ENCODE peak calls at places on chromosomes 11 and 22, in seven cellular contexts. C is IMR-90, W is mesendoderm, M is mesenchymal stem cell, Z is H9, B is trophoblast cell, L is H1. P is an unnamed sample.

GRCh38 chr11:1693327-1694063 is 3.5 kb upstream of the KRTAP5-6 start:
- DNase-seq in C (peak; percentile 55), W (peak; percentile 78), M (peak; percentile 65), Z (peak; percentile 86), B (peak; percentile 57), L (peak; percentile 56), P (peak; percentile 79)

GRCh38 chr22:46056169-46057041 is 79.4 kb upstream of the WNT7B start:
- DNase-seq in C (no peak), W (no peak), M (no peak), Z (no peak), B (no peak), L (no peak), P (no peak)

GRCh38 chr11:117010808-117011540 is 87.3 kb downstream of the SIK3 start:
- DNase-seq in C (peak; percentile 92), W (no peak), M (peak; percentile 87), Z (no peak), B (no peak), L (no peak), P (no peak)

GRCh38 chr11:46367916-46368267 is 13.6 kb upstream of the MDK start:
- DNase-seq in C (no peak), W (no peak), M (no peak), Z (no peak), B (no peak), L (no peak), P (no peak)

GRCh38 chr11:80197155-80197554 is 756.3 kb upstream of the TENM4 start:
- DNase-seq in C (no peak), W (no peak), M (no peak), Z (no peak), B (no peak), L (no peak), P (no peak)

GRCh38 chr11:72834905-72835304 is 20.7 kb downstream of the ATG16L2 start:
- DNase-seq in C (no peak), W (no peak), M (no peak), Z (no peak), B (no peak), L (no peak), P (no peak)

GRCh38 chr11:29125621-29126020 is 891.2 kb downstream of the KCNA4 start:
- DNase-seq in C (no peak), W (no peak), M (no peak), Z (no peak), B (no peak), L (no peak), P (no peak)

GRCh38 chr11:112805658-112806057 is 155.6 kb upstream of the NCAM1 start:
- DNase-seq in C (no peak), W (no peak), M (no peak), Z (no peak), B (no peak), L (no peak), P (no peak)

GRCh38 chr11:117868815-117869642 is 7.4 kb downstream of the FXYD6 start:
- DNase-seq in C (no peak), W (no peak), M (no peak), Z (no peak), B (no peak), L (no peak), P (no peak)

GRCh38 chr22:42365337-42365865 is 66.8 kb downstream of the NFAM1 start:
- DNase-seq in C (no peak), W (peak; percentile 88), M (no peak), Z (peak; percentile 66), B (peak; percentile 73), L (no peak), P (no peak)

GRCh38 chr11:60194511-60194910 is 11.6 kb upstream of the MS4A6A start:
- DNase-seq in C (no peak), W (peak; percentile 43), M (no peak), Z (no peak), B (no peak), L (no peak), P (no peak)

GRCh38 chr11:420911-421321 is 6.1 kb upstream of the SIGIRR start:
- DNase-seq in C (no peak), W (no peak), M (no peak), Z (no peak), B (no peak), L (no peak), P (no peak)

GRCh38 chr11:122159173-122159701 is 43.2 kb upstream of the BLID start:
- DNase-seq in C (peak; percentile 65), W (peak; percentile 17), M (peak; percentile 66), Z (no peak), B (no peak), L (no peak), P (no peak)

GRCh38 chr22:48926663-48927062 is 901.0 kb downstream of the BRD1 start:
- DNase-seq in C (no peak), W (no peak), M (no peak), Z (no peak), B (no peak), L (no peak), P (no peak)

GRCh38 chr11:77259681-77260080 is 41.8 kb downstream of the GDPD4 start:
- DNase-seq in C (peak; percentile 68), W (no peak), M (no peak), Z (no peak), B (no peak), L (no peak), P (no peak)

GRCh38 chr11:120104041-120104440 is 33.9 kb downstream of the TRIM29 start:
- DNase-seq in C (no peak), W (no peak), M (no peak), Z (no peak), B (no peak), L (no peak), P (no peak)

GRCh38 chr22:34814260-34814659 is 251.7 kb upstream of the ISX start:
- DNase-seq in C (no peak), W (peak; percentile 69), M (peak; percentile 23), Z (no peak), B (no peak), L (no peak), P (no peak)

GRCh38 chr11:5284551-5285130 is 14.9 kb upstream of the HBE1 start:
- DNase-seq in C (no peak), W (no peak), M (no peak), Z (no peak), B (no peak), L (no peak), P (no peak)

GRCh38 chr22:46079093-46079860 is 71.0 kb upstream of the PPARA start:
- DNase-seq in C (no peak), W (no peak), M (no peak), Z (no peak), B (no peak), L (no peak), P (no peak)

GRCh38 chr11:119531623-119532022 is 108.7 kb upstream of the THY1 start:
- DNase-seq in C (no peak), W (no peak), M (no peak), Z (no peak), B (no peak), L (no peak), P (no peak)

GRCh38 chr11:57566564-57567209 is 785 bp downstream of the UBE2L6 start:
- DNase-seq in C (no peak), W (no peak), M (no peak), Z (no peak), B (no peak), L (no peak), P (no peak)

GRCh38 chr22:23179381-23180294 is 671 bp upstream of the BCR start:
- DNase-seq in C (no peak), W (peak; percentile 26), M (no peak), Z (no peak), B (peak; percentile 57), L (no peak), P (no peak)

GRCh38 chr11:131675489-131675888 is 305.1 kb downstream of the NTM start:
- DNase-seq in C (peak; percentile 63), W (no peak), M (no peak), Z (no peak), B (no peak), L (no peak), P (no peak)

GRCh38 chr11:77126156-77126775 is 1.8 kb upstream of the MYO7A start:
- DNase-seq in C (no peak), W (peak; percentile 17), M (no peak), Z (no peak), B (no peak), L (no peak), P (no peak)

GRCh38 chr11:30816959-30817880 is 231.1 kb upstream of the MPPED2 start:
- DNase-seq in C (no peak), W (no peak), M (no peak), Z (no peak), B (no peak), L (no peak), P (no peak)

GRCh38 chr11:125442946-125443345 is 53.1 kb downstream of the FEZ1 start:
- DNase-seq in C (no peak), W (no peak), M (no peak), Z (no peak), B (no peak), L (no peak), P (no peak)
- H2BK5ac ChIP-seq in C (no peak overlapping the region), W (no peak overlapping the region), M (no peak overlapping the region), Z (no peak overlapping the region), B (no peak overlapping the region), L (no peak overlapping the region), P (no peak overlapping the region)

DNA sequence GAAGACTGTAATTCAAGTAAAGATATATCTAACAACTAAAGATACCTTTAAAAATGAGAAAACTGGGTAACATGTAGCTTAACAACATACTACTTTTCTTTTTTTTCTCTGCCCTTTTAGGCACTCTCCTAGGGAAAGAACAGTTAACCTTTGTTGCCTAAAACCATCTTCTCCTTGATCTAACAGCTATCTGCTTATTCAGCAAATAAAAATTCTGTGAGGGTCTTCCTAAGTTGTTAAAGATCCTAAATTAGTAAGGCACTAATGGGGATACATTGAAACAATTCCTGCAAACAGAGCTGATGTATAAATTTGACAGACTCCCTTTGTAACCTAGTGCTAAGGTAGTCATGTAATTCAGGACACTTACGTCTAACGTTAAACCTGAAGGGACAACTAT is 39.1 kb downstream of the MTMR2 start:
- DNase-seq in C (no peak), W (no peak), M (no peak), Z (no peak), B (no peak), L (no peak), P (no peak)
- H2BK5ac ChIP-seq in C (peak overlapping the region; percentile 36), W (no peak overlapping the region), M (no peak overlapping the region), Z (no peak overlapping the region), B (no peak overlapping the region), L (no peak overlapping the region), P (no peak overlapping the region)

GRCh38 chr22:19643448-19644313 is 70.6 kb upstream of the SEPTIN5 start:
- DNase-seq in C (no peak), W (no peak), M (no peak), Z (peak; percentile 14), B (no peak), L (no peak), P (no peak)
- H2BK5ac ChIP-seq in C (no peak overlapping the region), W (no peak overlapping the region), M (no peak overlapping the region), Z (no peak overlapping the region), B (no peak overlapping the region), L (no peak overlapping the region), P (no peak overlapping the region)

GRCh38 chr11:79193663-79194062 is 247.2 kb downstream of the TENM4 start:
- DNase-seq in C (no peak), W (no peak), M (no peak), Z (no peak), B (no peak), L (no peak), P (no peak)

GRCh38 chr11:79185351-79185750 is 255.5 kb downstream of the TENM4 start:
- DNase-seq in C (no peak), W (no peak), M (no peak), Z (no peak), B (no peak), L (no peak), P (no peak)

GRCh38 chr11:79192836-79193235 is 248.0 kb downstream of the TENM4 start:
- DNase-seq in C (no peak), W (no peak), M (no peak), Z (no peak), B (no peak), L (no peak), P (no peak)

GRCh38 chr11:79189604-79190003 is 251.2 kb downstream of the TENM4 start:
- DNase-seq in C (no peak), W (no peak), M (no peak), Z (no peak), B (no peak), L (no peak), P (no peak)

GRCh38 chr11:79189055-79189454 is 251.8 kb downstream of the TENM4 start:
- DNase-seq in C (no peak), W (no peak), M (no peak), Z (no peak), B (no peak), L (no peak), P (no peak)
- H2BK5ac ChIP-seq in C (no peak overlapping the region), W (no peak overlapping the region), M (no peak overlapping the region), Z (no peak overlapping the region), B (no peak overlapping the region), L (no peak overlapping the region), P (no peak overlapping the region)